ENCODE peak calls at places on chromosomes 12 and 14, in four cellular contexts. One of them, this sample, is unnamed. For H3K9me3, the result is how much of the 10 kb centered on the place peaks cover.

GRCh38 chr12:19692566-19692965 is 253.3 kb downstream of the AEBP2 start:
- DNase-seq in SJCRH30: no peak
- DNase-seq in transverse colon: no peak
- DNase-seq in kidney: no peak
- DNase-seq in this sample: no peak

GRCh38 chr14:61512508-61512907 is 182.8 kb upstream of the HIF1A start:
- DNase-seq in SJCRH30: no peak
- DNase-seq in kidney: no peak
- DNase-seq in transverse colon: no peak
- DNase-seq in this sample: no peak

GRCh38 chr14:95480887-95481226 is 35.6 kb downstream of the SYNE3 start:
- DNase-seq in kidney: peak
- DNase-seq in SJCRH30: no peak
- DNase-seq in transverse colon: no peak
- DNase-seq in this sample: no peak

GRCh38 chr12:113103756-113104450 is 31.7 kb downstream of the RASAL1 start:
- DNase-seq in SJCRH30: no peak
- DNase-seq in transverse colon: peak
- DNase-seq in kidney: peak
- DNase-seq in this sample: no peak

GRCh38 chr14:73787760-73788508 is 63.7 kb upstream of the PTGR2 start:
- DNase-seq in kidney: no peak
- DNase-seq in transverse colon: no peak
- DNase-seq in SJCRH30: peak
- DNase-seq in this sample: no peak

GRCh38 chr14:98871796-98872195 is 400.2 kb downstream of the BCL11B start:
- DNase-seq in kidney: no peak
- DNase-seq in SJCRH30: no peak
- DNase-seq in transverse colon: no peak
- DNase-seq in this sample: no peak

GRCh38 chr12:70196732-70197361 is 46.4 kb upstream of the CNOT2 start:
- DNase-seq in SJCRH30: no peak
- DNase-seq in kidney: no peak
- DNase-seq in transverse colon: no peak
- DNase-seq in this sample: peak

GRCh38 chr14:74324945-74325361 is 22.2 kb upstream of the ABCD4 start:
- DNase-seq in SJCRH30: peak
- DNase-seq in transverse colon: no peak
- DNase-seq in kidney: no peak
- DNase-seq in this sample: no peak

GRCh38 chr14:34199585-34199984 is 248.7 kb upstream of the EGLN3 start:
- DNase-seq in SJCRH30: no peak
- DNase-seq in transverse colon: no peak
- DNase-seq in kidney: no peak
- DNase-seq in this sample: no peak

GRCh38 chr12:79763748-79764452 is 73.1 kb upstream of the PAWR start:
- DNase-seq in transverse colon: no peak
- DNase-seq in SJCRH30: no peak
- DNase-seq in kidney: no peak
- DNase-seq in this sample: no peak

GRCh38 chr14:53999061-53999488 is 42.5 kb upstream of the BMP4 start:
- DNase-seq in kidney: no peak
- DNase-seq in SJCRH30: peak
- DNase-seq in transverse colon: no peak
- DNase-seq in this sample: no peak

DNA sequence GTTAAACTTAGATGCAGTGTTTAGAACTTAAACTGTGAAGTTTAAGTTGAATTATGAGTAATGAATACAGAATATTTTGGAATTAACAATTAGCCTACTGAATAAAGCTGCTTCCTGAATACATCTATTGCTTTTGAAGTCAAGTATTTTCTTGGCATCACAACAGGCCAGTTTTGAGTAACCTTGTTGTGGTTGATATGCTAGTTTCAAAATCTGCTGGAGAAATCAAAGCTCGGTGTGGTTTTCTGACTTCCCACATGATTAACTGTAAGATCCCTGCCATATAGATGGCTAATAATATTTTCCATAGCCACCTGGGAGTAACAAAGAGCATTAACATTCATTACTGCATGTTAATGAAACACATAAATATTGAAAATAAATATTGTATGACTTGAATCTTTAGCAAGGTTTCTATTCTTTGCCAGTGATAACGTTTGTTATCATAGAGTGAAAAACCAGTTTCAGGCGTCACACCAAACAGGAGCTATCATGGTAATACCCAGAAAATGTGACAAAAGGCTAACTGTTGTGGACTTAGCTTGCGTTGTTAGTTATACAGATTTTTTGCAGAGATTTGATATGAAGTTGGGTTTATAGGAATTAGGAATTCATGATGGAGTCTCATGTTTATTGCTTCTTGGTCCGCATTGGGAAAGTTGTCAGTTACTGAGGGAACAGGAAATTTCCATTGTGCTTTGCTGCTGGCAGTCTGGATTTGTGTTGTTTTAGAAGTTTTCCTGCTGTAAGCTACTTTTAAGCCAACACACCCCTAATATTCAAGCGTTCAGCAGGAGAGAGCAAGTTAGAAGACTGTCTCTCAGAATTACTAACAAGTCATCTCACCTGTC is 32.1 kb downstream of the PPFIBP1 start:
- DNase-seq in SJCRH30: no peak
- DNase-seq in transverse colon: no peak
- DNase-seq in kidney: no peak
- DNase-seq in this sample: no peak
- H3K27ac ChIP-seq in SJCRH30: no peak
- H3K27ac ChIP-seq in transverse colon: peak
- H3K27ac ChIP-seq in kidney: peak
- H3K27ac ChIP-seq in this sample: no peak

GRCh38 chr14:68951800-68952540 is 27.1 kb downstream of the ACTN1 start:
- DNase-seq in transverse colon: no peak
- DNase-seq in kidney: peak
- DNase-seq in SJCRH30: no peak
- DNase-seq in this sample: no peak
- H3K4me3 ChIP-seq in transverse colon: peak
- H3K4me3 ChIP-seq in kidney: no peak
- H3K4me3 ChIP-seq in SJCRH30: no peak
- H3K4me3 ChIP-seq in this sample: no peak

GRCh38 chr14:91607322-91608047 is 97.4 kb upstream of the PPP4R3A start:
- DNase-seq in transverse colon: no peak
- DNase-seq in kidney: no peak
- DNase-seq in SJCRH30: no peak
- DNase-seq in this sample: no peak

GRCh38 chr14:91609183-91609582 is 99.1 kb upstream of the PPP4R3A start:
- DNase-seq in transverse colon: no peak
- DNase-seq in kidney: no peak
- DNase-seq in SJCRH30: no peak
- DNase-seq in this sample: no peak

GRCh38 chr14:91611528-91611927 is 101.4 kb upstream of the PPP4R3A start:
- DNase-seq in transverse colon: no peak
- DNase-seq in SJCRH30: no peak
- DNase-seq in kidney: no peak
- DNase-seq in this sample: no peak

GRCh38 chr14:91606851-91607250 is 96.7 kb upstream of the PPP4R3A start:
- DNase-seq in SJCRH30: no peak
- DNase-seq in transverse colon: no peak
- DNase-seq in kidney: no peak
- DNase-seq in this sample: no peak
- H3K9me3 ChIP-seq in SJCRH30: under half
- H3K9me3 ChIP-seq in transverse colon: under half
- H3K9me3 ChIP-seq in kidney: under half
- H3K9me3 ChIP-seq in this sample: under half

DNA sequence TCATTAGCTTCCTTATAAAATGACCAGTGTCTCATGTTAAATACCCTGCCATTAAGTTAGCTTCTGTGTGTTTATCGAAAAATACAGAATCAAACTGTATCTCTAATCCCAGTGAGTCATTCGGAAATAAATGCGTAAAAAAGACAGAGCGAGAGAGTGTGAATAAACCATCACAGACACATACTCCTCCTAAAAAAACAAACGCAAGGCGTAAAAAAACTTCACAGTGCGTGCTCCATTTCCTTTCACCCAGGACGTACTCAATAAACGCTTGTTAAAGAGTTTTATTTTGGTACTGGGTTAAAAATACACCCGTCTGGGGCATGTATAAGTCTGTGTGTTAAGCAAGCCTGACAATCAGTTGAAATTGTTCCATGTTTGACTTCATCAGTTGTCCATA is 58.8 kb upstream of the ISM2 start:
- DNase-seq in kidney: no peak
- DNase-seq in SJCRH30: no peak
- DNase-seq in transverse colon: no peak
- DNase-seq in this sample: no peak
- H3K27ac ChIP-seq in kidney: no peak
- H3K27ac ChIP-seq in SJCRH30: no peak
- H3K27ac ChIP-seq in transverse colon: no peak
- H3K27ac ChIP-seq in this sample: no peak

DNA sequence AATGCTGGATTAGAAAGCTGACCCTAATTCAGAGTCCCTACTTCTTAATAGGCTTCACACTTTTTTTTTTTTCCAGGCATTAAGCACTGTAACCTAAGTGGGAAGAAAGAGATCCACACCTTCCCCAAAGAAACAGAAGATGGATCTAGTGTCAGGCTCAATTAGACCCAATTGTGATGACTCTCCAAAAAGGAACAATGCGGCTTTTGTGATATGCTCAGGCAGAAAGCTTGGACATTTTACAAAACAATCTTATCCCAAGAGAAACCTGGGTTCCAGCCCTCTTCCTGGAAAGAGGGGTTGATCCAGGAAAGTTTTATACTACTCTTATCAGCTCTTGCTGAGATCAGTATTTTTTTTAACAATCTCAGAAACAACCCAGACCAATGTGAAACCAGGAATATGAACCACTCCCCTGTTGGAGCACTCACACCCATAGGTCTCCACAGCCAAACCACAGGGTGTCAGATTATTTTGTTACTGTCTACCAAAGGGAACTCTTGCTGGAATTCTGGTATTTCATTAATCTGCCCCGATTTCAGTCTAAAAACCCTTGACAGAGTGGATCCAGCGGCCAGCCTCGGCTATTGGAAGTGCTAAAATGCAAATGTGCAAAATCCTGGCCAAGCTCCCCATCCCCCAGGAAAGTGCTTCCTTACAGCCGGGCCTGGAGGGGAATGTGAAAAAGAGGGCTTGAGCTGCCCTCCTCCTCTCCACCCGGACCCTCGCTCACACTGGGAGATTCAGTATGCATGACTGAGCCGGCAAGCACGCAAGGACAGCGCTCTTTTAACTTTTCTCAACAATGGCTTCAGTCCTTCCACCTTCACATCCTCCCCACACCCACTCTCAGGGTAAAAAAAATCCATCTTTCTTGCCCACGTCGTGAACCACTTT is 4.0 kb downstream of the FBXL14 start:
- DNase-seq in transverse colon: peak
- DNase-seq in SJCRH30: peak
- DNase-seq in kidney: no peak
- DNase-seq in this sample: no peak
- H3K4me3 ChIP-seq in transverse colon: peak
- H3K4me3 ChIP-seq in SJCRH30: peak
- H3K4me3 ChIP-seq in kidney: peak
- H3K4me3 ChIP-seq in this sample: no peak

GRCh38 chr12:87376722-87377121 is 652.5 kb downstream of the C12orf50 start:
- DNase-seq in SJCRH30: no peak
- DNase-seq in kidney: no peak
- DNase-seq in transverse colon: no peak
- DNase-seq in this sample: no peak
- H3K9me3 ChIP-seq in SJCRH30: under half
- H3K9me3 ChIP-seq in kidney: under half
- H3K9me3 ChIP-seq in transverse colon: under half
- H3K9me3 ChIP-seq in this sample: under half

GRCh38 chr12:89325495-89325894 is 26.8 kb downstream of the DUSP6 start:
- DNase-seq in SJCRH30: no peak
- DNase-seq in transverse colon: no peak
- DNase-seq in kidney: no peak
- DNase-seq in this sample: no peak
- H3K27ac ChIP-seq in SJCRH30: no peak
- H3K27ac ChIP-seq in transverse colon: no peak
- H3K27ac ChIP-seq in kidney: no peak
- H3K27ac ChIP-seq in this sample: no peak

DNA sequence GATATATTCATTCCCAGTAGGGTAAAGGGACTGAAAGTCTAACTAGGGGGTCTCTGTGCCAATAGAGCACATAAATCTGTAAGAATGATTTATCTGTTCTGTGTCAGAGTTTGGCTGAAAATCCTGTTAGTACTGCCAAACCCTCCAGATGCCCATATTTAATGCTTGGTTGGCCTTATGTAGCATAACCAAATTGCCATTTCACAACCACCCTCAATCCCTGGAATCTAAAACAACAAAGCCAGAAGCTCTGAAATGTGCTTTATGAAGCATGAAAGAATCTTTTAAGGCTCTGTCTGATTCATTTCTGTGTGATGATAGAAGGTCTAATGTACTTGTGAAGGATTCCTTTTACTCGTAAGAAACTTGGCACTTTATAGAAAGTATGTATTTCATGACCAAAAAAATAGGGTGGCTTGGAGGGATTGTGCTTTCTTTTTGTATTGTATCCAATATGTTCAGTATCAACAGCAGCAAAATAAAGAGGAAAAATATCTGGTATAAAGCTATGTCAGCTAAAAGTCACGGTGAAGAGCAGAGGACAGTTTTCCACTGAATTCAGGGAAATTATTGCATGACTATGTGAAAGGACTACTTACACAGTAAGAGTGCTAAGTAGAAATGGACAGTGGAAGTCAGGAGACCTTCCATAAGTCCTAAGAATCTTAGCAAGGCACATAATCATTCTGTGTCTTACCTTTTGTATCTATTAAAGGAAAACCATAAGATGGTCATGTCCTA is 19.1 kb downstream of the TSHR start:
- DNase-seq in kidney: no peak
- DNase-seq in SJCRH30: peak
- DNase-seq in transverse colon: no peak
- DNase-seq in this sample: no peak
- H3K4me3 ChIP-seq in kidney: no peak
- H3K4me3 ChIP-seq in SJCRH30: no peak
- H3K4me3 ChIP-seq in transverse colon: no peak
- H3K4me3 ChIP-seq in this sample: no peak

GRCh38 chr14:26191123-26191522 is 406.7 kb downstream of the NOVA1 start:
- DNase-seq in kidney: no peak
- DNase-seq in SJCRH30: no peak
- DNase-seq in transverse colon: no peak
- DNase-seq in this sample: no peak
- H3K9me3 ChIP-seq in kidney: under half
- H3K9me3 ChIP-seq in SJCRH30: under half
- H3K9me3 ChIP-seq in transverse colon: under half
- H3K9me3 ChIP-seq in this sample: under half